ENCODE peak calls at places on chromosomes 2 and 18, in seven cellular contexts. O is RWPE1; F is NCI-H1417; Z is activated effector memory CD4-positive, alpha-beta T cell treated with anti-CD3 and anti-CD28 coated beads, Interleukin-2, amount 50 U/mL, for 16 hours; R is left ventricle myocardium inferior; H is activated T-cell treated with anti-CD3 and anti-CD28 coated beads, Interleukin-2, amount 50 U/mL, for 1 hour; G is Caco-2. S is an unnamed sample.

GRCh38 chr2:99420031-99420430 is 69.8 kb downstream of the REV1 start:
- DNase-seq in R (no peak), O (peak), F (no peak), H (no peak), G (no peak), Z (no peak), S (no peak)

GRCh38 chr2:64766841-64767669 is 113.3 kb upstream of the SERTAD2 start:
- DNase-seq in O (no peak), G (no peak), R (no peak), Z (no peak), H (no peak), F (peak), S (no peak)

GRCh38 chr18:37346048-37346447 is 219.6 kb downstream of the CELF4 start:
- DNase-seq in H (no peak), O (no peak), F (no peak), Z (no peak), R (no peak), G (no peak), S (no peak)

GRCh38 chr2:179124282-179124681 is 74.3 kb upstream of the CCDC141 start:
- DNase-seq in F (no peak), O (no peak), R (no peak), H (no peak), G (no peak), Z (no peak), S (no peak)

GRCh38 chr2:47034973-47035609 is 119.5 kb upstream of the MCFD2 start:
- DNase-seq in G (peak), Z (no peak), F (no peak), R (peak), O (no peak), H (no peak), S (peak)

GRCh38 chr2:241562269-241562891 is 3.8 kb downstream of the BOK start:
- DNase-seq in Z (no peak), R (no peak), F (no peak), H (no peak), O (no peak), G (no peak), S (no peak)

GRCh38 chr2:196241175-196241574 is 69.8 kb upstream of the STK17B start:
- DNase-seq in R (no peak), Z (no peak), F (no peak), O (no peak), H (no peak), G (no peak), S (no peak)

GRCh38 chr2:47152803-47153202 is 2.3 kb downstream of the STPG4 start:
- DNase-seq in H (no peak), G (no peak), O (no peak), R (no peak), F (no peak), Z (no peak), S (no peak)

GRCh38 chr18:23032030-23032582 is 99.0 kb downstream of the RBBP8 start:
- DNase-seq in Z (no peak), H (no peak), F (no peak), O (peak), G (no peak), R (no peak), S (no peak)

GRCh38 chr18:43780782-43781340 is 503.6 kb upstream of the SYT4 start:
- DNase-seq in O (peak), H (no peak), R (no peak), G (no peak), Z (no peak), F (no peak), S (no peak)

GRCh38 chr2:9508934-9509333 is 34.6 kb downstream of the IAH1 start:
- DNase-seq in Z (no peak), O (no peak), R (no peak), F (no peak), G (no peak), H (no peak), S (no peak)

GRCh38 chr2:37011126-37011525 is 44.8 kb upstream of the STRN start:
- DNase-seq in O (no peak), F (no peak), H (no peak), R (no peak), G (no peak), Z (no peak), S (no peak)

GRCh38 chr2:109173311-109174171 is 44.5 kb downstream of the SH3RF3 start:
- DNase-seq in H (no peak), O (no peak), Z (no peak), R (peak), F (no peak), G (no peak), S (peak)

GRCh38 chr2:143900006-143900405 is 619.9 kb downstream of the ZEB2 start:
- DNase-seq in O (no peak), Z (no peak), H (no peak), G (no peak), R (no peak), F (no peak), S (no peak)

GRCh38 chr18:73136134-73136533 is 268.3 kb upstream of the NETO1 start:
- DNase-seq in G (no peak), O (peak), H (no peak), Z (no peak), R (no peak), F (no peak), S (no peak)

GRCh38 chr18:76657428-76657827 is 162.4 kb upstream of the ZNF516 start:
- DNase-seq in G (no peak), O (no peak), F (no peak), H (no peak), R (no peak), Z (no peak), S (no peak)

GRCh38 chr2:26563686-26564085 is 77.5 kb downstream of the CIB4 start:
- DNase-seq in G (no peak), O (no peak), F (no peak), R (no peak), Z (peak), H (no peak), S (no peak)

GRCh38 chr2:11802782-11803191 is 56.4 kb downstream of the LPIN1 start:
- DNase-seq in F (no peak), G (no peak), H (no peak), R (no peak), O (no peak), Z (peak), S (no peak)

GRCh38 chr2:199968126-199968525 is 12.7 kb downstream of the MAIP1 start:
- DNase-seq in H (no peak), Z (no peak), F (no peak), G (no peak), R (no peak), O (no peak), S (no peak)

GRCh38 chr18:46253498-46253897 is 149.3 kb downstream of the HAUS1 start:
- DNase-seq in Z (no peak), R (no peak), F (no peak), H (no peak), O (no peak), G (no peak), S (no peak)

GRCh38 chr2:136141510-136142154 is 23.7 kb upstream of the CXCR4 start:
- DNase-seq in Z (no peak), O (no peak), G (no peak), F (peak), H (no peak), R (no peak), S (no peak)

S was measured in cardiac septum.